ENCODE peak calls at places on chromosome 4, in ten cellular contexts. O is BJ; J is colonic mucosa; R is Karpas-422; F is iPS DF 6.9; Z is AG10803; U is aorta; I is stomach; W is brain microvascular endothelial cell; G is CD8-positive, alpha-beta T cell. V is an unnamed sample.
A peak's percentile ranks its signal among the peaks of the same experiment; 100 is the strongest.

GRCh38 chr4:3851211-3851610 is 85.0 kb downstream of the ADRA2C start:
- DNase-seq in R (peak; percentile 66), O (peak; percentile 13), U (no peak), G (no peak), J (no peak), I (no peak), Z (peak; percentile 56), F (no peak), W (no peak), V (no peak)

GRCh38 chr4:42397635-42398447 is 553 bp downstream of the SHISA3 start:
- DNase-seq in J (no peak), O (no peak), U (peak; percentile 50), Z (no peak), W (no peak), G (no peak), I (no peak), F (no peak), R (no peak), V (peak; percentile 40)

GRCh38 chr4:76554630-76555029 is 119.6 kb downstream of the SHROOM3 start:
- DNase-seq in G (no peak), Z (no peak), J (no peak), R (no peak), I (no peak), F (no peak), O (no peak), U (no peak), W (no peak), V (peak; percentile 84)

GRCh38 chr4:22458112-22458511 is 57.8 kb downstream of the ADGRA3 start:
- DNase-seq in U (no peak), Z (no peak), R (no peak), O (no peak), G (no peak), W (no peak), J (no peak), F (no peak), I (no peak), V (no peak)

GRCh38 chr4:84578540-84579409 is 4.2 kb upstream of the CDS1 start:
- DNase-seq in R (peak; percentile 61), Z (peak; percentile 39), I (no peak), W (peak; percentile 72), J (peak; percentile 32), U (no peak), F (no peak), O (no peak), G (no peak), V (peak; percentile 65)

GRCh38 chr4:168907119-168907698 is 102.8 kb downstream of the CBR4 start:
- DNase-seq in O (no peak), U (no peak), R (no peak), G (no peak), I (no peak), Z (peak; percentile 72), W (peak; percentile 15), J (no peak), F (no peak), V (peak; percentile 48)

GRCh38 chr4:77911842-77912450 is 49.3 kb downstream of the MRPL1 start:
- DNase-seq in R (no peak), I (no peak), G (no peak), U (no peak), W (no peak), J (no peak), Z (peak; percentile 37), O (no peak), F (no peak), V (peak; percentile 25)

GRCh38 chr4:177718514-177718913 is 276.3 kb upstream of the AGA start:
- DNase-seq in R (no peak), I (no peak), U (no peak), Z (no peak), G (no peak), W (no peak), F (no peak), J (no peak), O (no peak), V (no peak)

GRCh38 chr4:104559502-104559901 is 64.8 kb upstream of the CXXC4 start:
- DNase-seq in O (no peak), U (no peak), J (no peak), R (no peak), F (no peak), I (no peak), Z (no peak), G (no peak), W (no peak), V (no peak)

GRCh38 chr4:98639523-98639922 is 18.9 kb downstream of the TSPAN5 start:
- DNase-seq in G (no peak), F (no peak), U (no peak), R (no peak), I (no peak), J (no peak), W (no peak), O (no peak), Z (no peak), V (no peak)

GRCh38 chr4:172578712-172579111 is 589.9 kb upstream of the GALNT7 start:
- DNase-seq in G (no peak), O (no peak), F (no peak), Z (no peak), W (no peak), R (no peak), I (no peak), U (no peak), J (no peak), V (peak; percentile 10)

GRCh38 chr4:140052050-140052449 is 101.9 kb downstream of the MAML3 start:
- DNase-seq in W (peak; percentile 50), O (no peak), I (peak; percentile 60), F (no peak), U (peak; percentile 56), J (peak; percentile 56), Z (peak; percentile 53), G (no peak), R (peak; percentile 76), V (peak; percentile 48)

GRCh38 chr4:41982716-41983115 is 1.2 kb downstream of the DCAF4L1 start:
- DNase-seq in R (no peak), I (no peak), Z (no peak), F (no peak), U (no peak), G (no peak), J (no peak), O (no peak), W (no peak), V (no peak)

GRCh38 chr4:93313207-93313606 is 515.3 kb upstream of the ATOH1 start:
- DNase-seq in G (no peak), W (no peak), J (no peak), F (no peak), I (no peak), U (no peak), O (no peak), Z (no peak), R (no peak), V (peak; percentile 43)

GRCh38 chr4:42615131-42615776 is 41.7 kb downstream of the ATP8A1 start:
- DNase-seq in G (no peak), W (no peak), J (no peak), F (no peak), U (no peak), O (no peak), I (no peak), R (no peak), Z (no peak), V (no peak)

GRCh38 chr4:4694296-4694772 is 152.5 kb upstream of the STX18 start:
- DNase-seq in J (no peak), G (no peak), F (peak; percentile 64), R (no peak), O (no peak), U (no peak), W (no peak), I (no peak), Z (peak; percentile 42), V (no peak)

GRCh38 chr4:165780735-165781134 is 92.3 kb upstream of the TLL1 start:
- DNase-seq in J (no peak), G (no peak), R (no peak), W (no peak), F (no peak), I (no peak), O (no peak), U (no peak), Z (no peak), V (no peak)
- H3K4me3 ChIP-seq in J (no peak overlapping the region), G (no peak overlapping the region), R (no peak overlapping the region), W (no peak overlapping the region), F (no peak overlapping the region), I (no peak overlapping the region), O (no peak overlapping the region), U (no peak overlapping the region), Z (no peak overlapping the region), V (no peak overlapping the region)

GRCh38 chr4:108272046-108272445 is 103.3 kb upstream of the LEF1 start:
- DNase-seq in I (no peak), O (no peak), J (no peak), U (no peak), G (no peak), Z (no peak), R (no peak), W (no peak), F (no peak), V (peak; percentile 5)

GRCh38 chr4:108276690-108277089 is 108.0 kb upstream of the LEF1 start:
- DNase-seq in G (no peak), Z (no peak), I (no peak), O (no peak), R (no peak), F (no peak), W (no peak), J (no peak), U (no peak), V (no peak)

GRCh38 chr4:108270466-108271450 is 102.0 kb upstream of the LEF1 start:
- DNase-seq in F (no peak), O (peak; percentile 28), J (no peak), R (no peak), Z (peak; percentile 64), G (no peak), W (peak; percentile 82), I (no peak), U (no peak), V (peak; percentile 83)

DNA sequence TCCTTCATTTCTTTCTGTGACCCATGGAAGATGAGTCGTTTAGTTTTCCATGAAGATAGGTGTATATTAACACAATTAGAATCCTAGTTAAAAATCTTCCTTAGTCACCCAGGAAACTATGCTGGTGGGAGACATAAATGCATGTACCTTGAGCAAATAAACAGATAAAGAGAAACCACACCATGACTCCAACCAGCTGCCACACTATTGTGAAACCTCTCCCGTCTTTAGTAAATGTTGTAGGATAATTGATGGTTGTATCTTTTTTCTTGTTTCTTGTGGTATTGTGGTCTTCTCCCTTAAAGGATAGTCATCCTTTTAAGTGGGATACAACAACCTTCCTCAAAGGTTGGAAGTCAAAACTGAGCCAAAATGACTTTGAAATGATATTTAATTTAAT is 103.8 kb upstream of the LEF1 start:
- DNase-seq in R (no peak), W (peak; percentile 12), G (no peak), I (no peak), O (no peak), Z (peak; percentile 3), F (no peak), U (no peak), J (no peak), V (peak; percentile 69)
- H3K4me3 ChIP-seq in R (no peak overlapping the region), W (no peak overlapping the region), G (no peak overlapping the region), I (no peak overlapping the region), O (no peak overlapping the region), Z (no peak overlapping the region), F (no peak overlapping the region), U (no peak overlapping the region), J (no peak overlapping the region), V (no peak overlapping the region)

GRCh38 chr4:80172203-80172602 is 25.1 kb upstream of the PRDM8 start:
- DNase-seq in Z (no peak), F (no peak), G (no peak), J (no peak), W (no peak), I (no peak), U (no peak), R (no peak), O (no peak), V (no peak)
- H3K4me3 ChIP-seq in Z (no peak overlapping the region), F (no peak overlapping the region), G (peak overlapping the region; percentile 1), J (no peak overlapping the region), W (no peak overlapping the region), I (no peak overlapping the region), U (no peak overlapping the region), R (no peak overlapping the region), O (no peak overlapping the region), V (no peak overlapping the region)

GRCh38 chr4:40206421-40206820 is 9.6 kb downstream of the RHOH start:
- DNase-seq in J (no peak), F (no peak), G (no peak), W (no peak), O (no peak), R (no peak), Z (no peak), U (no peak), I (no peak), V (no peak)
- H3K4me3 ChIP-seq in J (no peak overlapping the region), F (no peak overlapping the region), G (peak overlapping the region; percentile 30), W (no peak overlapping the region), O (no peak overlapping the region), R (peak overlapping the region; percentile 37), Z (no peak overlapping the region), U (no peak overlapping the region), I (no peak overlapping the region), V (no peak overlapping the region)

V was measured in astrocyte of the spinal cord.